ENCODE peak calls at places on chromosomes 16 and 17, in five cellular contexts. P is cardiac fibroblast, N is NT2/D1, H is heart right ventricle, F is skeletal muscle cell. Y is an unnamed sample.

GRCh38 chr16:49548571-49548970 is 175.0 kb downstream of the C16orf78 start:
- DNase-seq in P (no peak), N (no peak), H (no peak), F (no peak), Y (no peak)

GRCh38 chr17:1035546-1036170 is 38.7 kb downstream of the TIMM22 start:
- DNase-seq in P (no peak), N (no peak), H (no peak), F (no peak), Y (no peak)

GRCh38 chr16:79740153-79740720 is 139.7 kb upstream of the MAF start:
- DNase-seq in P (no peak), N (no peak), H (no peak), F (no peak), Y (no peak)

GRCh38 chr17:35373532-35373983 is at the start of gene SLFN11:
- DNase-seq in P (peak; percentile 95), N (no peak), H (peak; percentile 92), F (peak; percentile 86), Y (peak; percentile 97)

GRCh38 chr16:3065069-3065741 is at the start of gene IL32:
- DNase-seq in P (peak; percentile 84), N (no peak), H (peak; percentile 88), F (peak; percentile 26), Y (peak; percentile 90)

GRCh38 chr16:72961115-72961832 is 86.7 kb downstream of the ZFHX3 start:
- DNase-seq in P (peak; percentile 23), N (no peak), H (no peak), F (no peak), Y (peak; percentile 57)

GRCh38 chr17:36072431-36073121 is 8.5 kb downstream of the CCL18 start:
- DNase-seq in P (peak; percentile 43), N (peak; percentile 48), H (peak; percentile 59), F (no peak), Y (no peak)

GRCh38 chr17:10779607-10780006 is 24.3 kb downstream of the TMEM238L start:
- DNase-seq in P (no peak), N (no peak), H (no peak), F (no peak), Y (no peak)

GRCh38 chr16:89511352-89511751 is 3.1 kb downstream of the SPG7 start:
- DNase-seq in P (no peak), N (no peak), H (no peak), F (no peak), Y (no peak)

GRCh38 chr16:85216522-85217375 is 104.5 kb upstream of the CIBAR2 start:
- DNase-seq in P (no peak), N (no peak), H (no peak), F (no peak), Y (no peak)

GRCh38 chr16:85222151-85222863 is 110.0 kb upstream of the CIBAR2 start:
- DNase-seq in P (no peak), N (no peak), H (no peak), F (no peak), Y (no peak)

GRCh38 chr16:85221081-85221809 is 109.0 kb upstream of the CIBAR2 start:
- DNase-seq in P (no peak), N (no peak), H (no peak), F (no peak), Y (no peak)

GRCh38 chr16:85221810-85222150 is 109.5 kb upstream of the CIBAR2 start:
- DNase-seq in P (no peak), N (no peak), H (no peak), F (no peak), Y (no peak)

GRCh38 chr16:85220125-85220839 is 108.0 kb upstream of the CIBAR2 start:
- DNase-seq in P (peak; percentile 89), N (no peak), H (peak; percentile 85), F (peak; percentile 64), Y (peak; percentile 93)
- H3K4me3 ChIP-seq in P (peak overlapping the region; percentile 35), N (no peak overlapping the region), H (peak overlapping the region; percentile 18), F (peak overlapping the region; percentile 29), Y (peak overlapping the region; percentile 35)

GRCh38 chr16:53131050-53131362 is 76.2 kb downstream of the CHD9 start:
- DNase-seq in P (no peak), N (no peak), H (no peak), F (no peak), Y (no peak)
- H3K4me3 ChIP-seq in P (peak overlapping the region; percentile 83), N (peak overlapping the region; percentile 29), H (peak overlapping the region; percentile 80), F (peak overlapping the region; percentile 56), Y (peak overlapping the region; percentile 56)

GRCh38 chr17:61402073-61402541 is 2.5 kb downstream of the TBX2 start:
- DNase-seq in P (no peak), N (no peak), H (no peak), F (no peak), Y (peak; percentile 59)

GRCh38 chr17:61399131-61400057 is at the start of gene TBX2:
- DNase-seq in P (peak; percentile 97), N (no peak), H (peak; percentile 89), F (peak; percentile 91), Y (peak; percentile 78)

GRCh38 chr17:61401280-61402072 is 1.8 kb downstream of the TBX2 start:
- DNase-seq in P (peak; percentile 34), N (no peak), H (no peak), F (no peak), Y (no peak)

GRCh38 chr17:61400058-61400785 is 579 bp downstream of the TBX2 start:
- DNase-seq in P (peak; percentile 64), N (no peak), H (no peak), F (no peak), Y (peak; percentile 60)

GRCh38 chr17:61400786-61401279 is 1.2 kb downstream of the TBX2 start:
- DNase-seq in P (peak; percentile 48), N (no peak), H (no peak), F (no peak), Y (peak; percentile 58)
- H3K4me3 ChIP-seq in P (peak overlapping the region; percentile 72), N (peak overlapping the region; percentile 12), H (peak overlapping the region; percentile 61), F (peak overlapping the region; percentile 75), Y (peak overlapping the region; percentile 46)

GRCh38 chr16:55330726-55331647 is 7.0 kb downstream of the IRX6 start:
- DNase-seq in P (no peak), N (no peak), H (no peak), F (no peak), Y (no peak)
- H3K4me3 ChIP-seq in P (no peak overlapping the region), N (no peak overlapping the region), H (peak overlapping the region; percentile 17), F (no peak overlapping the region), Y (no peak overlapping the region)

GRCh38 chr17:50541916-50542688 is 4.9 kb upstream of the SPATA20 start:
- DNase-seq in P (peak; percentile 83), N (no peak), H (peak; percentile 84), F (peak; percentile 36), Y (peak; percentile 92)

GRCh38 chr17:50540485-50541401 is 6.2 kb upstream of the SPATA20 start:
- DNase-seq in P (no peak), N (no peak), H (no peak), F (no peak), Y (no peak)

GRCh38 chr17:50541402-50541915 is 5.5 kb upstream of the SPATA20 start:
- DNase-seq in P (no peak), N (no peak), H (no peak), F (no peak), Y (no peak)

GRCh38 chr17:50545306-50545705 is 1.7 kb upstream of the SPATA20 start:
- DNase-seq in P (no peak), N (no peak), H (no peak), F (no peak), Y (no peak)

GRCh38 chr17:50542795-50543774 is 3.9 kb upstream of the SPATA20 start:
- DNase-seq in P (no peak), N (no peak), H (no peak), F (no peak), Y (no peak)
- H3K4me3 ChIP-seq in P (no peak overlapping the region), N (no peak overlapping the region), H (peak overlapping the region; percentile 38), F (no peak overlapping the region), Y (peak overlapping the region; percentile 62)

GRCh38 chr16:2043296-2043979 is 4.2 kb downstream of the NTHL1 start:
- DNase-seq in P (no peak), N (no peak), H (no peak), F (no peak), Y (no peak)
- H3K4me3 ChIP-seq in P (no peak overlapping the region), N (no peak overlapping the region), H (peak overlapping the region; percentile 9), F (no peak overlapping the region), Y (no peak overlapping the region)

GRCh38 chr16:101586-101985 is 23.6 kb downstream of the MPG start:
- DNase-seq in P (no peak), N (no peak), H (no peak), F (no peak), Y (no peak)

GRCh38 chr16:97822-98221 is 19.8 kb downstream of the MPG start:
- DNase-seq in P (no peak), N (no peak), H (no peak), F (no peak), Y (no peak)

GRCh38 chr16:104355-104754 is 26.3 kb downstream of the MPG start:
- DNase-seq in P (no peak), N (no peak), H (no peak), F (no peak), Y (no peak)

GRCh38 chr16:102060-102855 is 24.2 kb downstream of the MPG start:
- DNase-seq in P (peak; percentile 90), N (no peak), H (peak; percentile 67), F (no peak), Y (peak; percentile 80)

GRCh38 chr16:100989-101388 is 23.0 kb downstream of the MPG start:
- DNase-seq in P (no peak), N (no peak), H (no peak), F (no peak), Y (no peak)
- H3K4me3 ChIP-seq in P (no peak overlapping the region), N (no peak overlapping the region), H (no peak overlapping the region), F (no peak overlapping the region), Y (no peak overlapping the region)

GRCh38 chr17:81094224-81094743 is 59.3 kb downstream of the BAIAP2 start:
- DNase-seq in P (no peak), N (no peak), H (no peak), F (no peak), Y (no peak)
- H3K4me3 ChIP-seq in P (no peak overlapping the region), N (no peak overlapping the region), H (no peak overlapping the region), F (no peak overlapping the region), Y (no peak overlapping the region)

GRCh38 chr16:16007743-16008111 is 58.3 kb downstream of the ABCC1 start:
- DNase-seq in P (no peak), N (no peak), H (no peak), F (no peak), Y (no peak)
- H3K4me3 ChIP-seq in P (no peak overlapping the region), N (no peak overlapping the region), H (no peak overlapping the region), F (no peak overlapping the region), Y (no peak overlapping the region)

GRCh38 chr16:57478396-57479024 is 7.8 kb downstream of the DOK4 start:
- DNase-seq in P (no peak), N (no peak), H (no peak), F (no peak), Y (no peak)
- H3K4me3 ChIP-seq in P (peak overlapping the region; percentile 65), N (no peak overlapping the region), H (peak overlapping the region; percentile 42), F (peak overlapping the region; percentile 57), Y (peak overlapping the region; percentile 44)